ENCODE peak calls at places on chromosomes 12 and 14, in nine cellular contexts. One of them, this sample, is unnamed.

GRCh38 chr12:76927170-76927784 is 48.5 kb upstream of the CSRP2 start:
- DNase-seq in psoas muscle: no peak
- DNase-seq in CD8-positive, alpha-beta T cell: no peak
- DNase-seq in neural crest cell: peak
- DNase-seq in GM10248: peak
- DNase-seq in upper lobe of right lung: no peak
- DNase-seq in MCF 10A: peak
- DNase-seq in PC-3: peak
- DNase-seq in endothelial cell: peak
- DNase-seq in this sample: no peak

GRCh38 chr12:68785358-68785757 is 22.6 kb upstream of the MDM2 start:
- DNase-seq in GM10248: no peak
- DNase-seq in endothelial cell: no peak
- DNase-seq in psoas muscle: no peak
- DNase-seq in CD8-positive, alpha-beta T cell: no peak
- DNase-seq in MCF 10A: no peak
- DNase-seq in upper lobe of right lung: no peak
- DNase-seq in PC-3: peak
- DNase-seq in neural crest cell: no peak
- DNase-seq in this sample: no peak

GRCh38 chr14:34012978-34013713 is 62.3 kb upstream of the EGLN3 start:
- DNase-seq in CD8-positive, alpha-beta T cell: no peak
- DNase-seq in psoas muscle: no peak
- DNase-seq in PC-3: no peak
- DNase-seq in GM10248: peak
- DNase-seq in neural crest cell: no peak
- DNase-seq in MCF 10A: no peak
- DNase-seq in endothelial cell: no peak
- DNase-seq in upper lobe of right lung: no peak
- DNase-seq in this sample: no peak

GRCh38 chr12:85279449-85280137 is 427 bp upstream of the ALX1 start:
- DNase-seq in GM10248: peak
- DNase-seq in CD8-positive, alpha-beta T cell: no peak
- DNase-seq in PC-3: no peak
- DNase-seq in MCF 10A: no peak
- DNase-seq in neural crest cell: no peak
- DNase-seq in upper lobe of right lung: no peak
- DNase-seq in endothelial cell: peak
- DNase-seq in psoas muscle: peak
- DNase-seq in this sample: no peak

GRCh38 chr12:13074396-13075113 is 28.9 kb downstream of the GSG1 start:
- DNase-seq in MCF 10A: no peak
- DNase-seq in psoas muscle: no peak
- DNase-seq in CD8-positive, alpha-beta T cell: no peak
- DNase-seq in GM10248: no peak
- DNase-seq in neural crest cell: no peak
- DNase-seq in upper lobe of right lung: no peak
- DNase-seq in endothelial cell: no peak
- DNase-seq in PC-3: no peak
- DNase-seq in this sample: no peak

GRCh38 chr12:55068416-55069010 is 48.7 kb downstream of the NEUROD4 start:
- DNase-seq in neural crest cell: peak
- DNase-seq in endothelial cell: peak
- DNase-seq in PC-3: peak
- DNase-seq in psoas muscle: no peak
- DNase-seq in CD8-positive, alpha-beta T cell: no peak
- DNase-seq in GM10248: peak
- DNase-seq in MCF 10A: peak
- DNase-seq in upper lobe of right lung: no peak
- DNase-seq in this sample: peak

GRCh38 chr14:81269100-81269978 is 48.6 kb upstream of the GTF2A1 start:
- DNase-seq in upper lobe of right lung: no peak
- DNase-seq in neural crest cell: peak
- DNase-seq in GM10248: peak
- DNase-seq in PC-3: peak
- DNase-seq in endothelial cell: peak
- DNase-seq in CD8-positive, alpha-beta T cell: no peak
- DNase-seq in MCF 10A: peak
- DNase-seq in psoas muscle: no peak
- DNase-seq in this sample: peak

GRCh38 chr14:71363961-71364360 is 456.7 kb downstream of the PCNX1 start:
- DNase-seq in GM10248: no peak
- DNase-seq in neural crest cell: no peak
- DNase-seq in MCF 10A: no peak
- DNase-seq in psoas muscle: no peak
- DNase-seq in endothelial cell: no peak
- DNase-seq in CD8-positive, alpha-beta T cell: no peak
- DNase-seq in upper lobe of right lung: no peak
- DNase-seq in PC-3: no peak
- DNase-seq in this sample: no peak

GRCh38 chr12:30953946-30954766 is 27.6 kb downstream of the TSPAN11 start:
- DNase-seq in MCF 10A: no peak
- DNase-seq in GM10248: no peak
- DNase-seq in CD8-positive, alpha-beta T cell: no peak
- DNase-seq in psoas muscle: no peak
- DNase-seq in PC-3: peak
- DNase-seq in upper lobe of right lung: no peak
- DNase-seq in neural crest cell: no peak
- DNase-seq in endothelial cell: no peak
- DNase-seq in this sample: no peak

GRCh38 chr12:64724201-64724745 is 34.9 kb downstream of the GNS start:
- DNase-seq in PC-3: no peak
- DNase-seq in MCF 10A: peak
- DNase-seq in neural crest cell: no peak
- DNase-seq in GM10248: no peak
- DNase-seq in upper lobe of right lung: no peak
- DNase-seq in endothelial cell: no peak
- DNase-seq in CD8-positive, alpha-beta T cell: no peak
- DNase-seq in psoas muscle: no peak
- DNase-seq in this sample: no peak

GRCh38 chr14:20657216-20658211 is 16.0 kb upstream of the OR6S1 start:
- DNase-seq in GM10248: no peak
- DNase-seq in psoas muscle: no peak
- DNase-seq in neural crest cell: no peak
- DNase-seq in PC-3: peak
- DNase-seq in CD8-positive, alpha-beta T cell: no peak
- DNase-seq in endothelial cell: peak
- DNase-seq in upper lobe of right lung: no peak
- DNase-seq in MCF 10A: peak
- DNase-seq in this sample: no peak
- TF ChIP-seq CTCF in GM10248: no peak
- TF ChIP-seq CTCF in psoas muscle: no peak
- TF ChIP-seq CTCF in neural crest cell: no peak
- TF ChIP-seq CTCF in PC-3: peak
- TF ChIP-seq CTCF in CD8-positive, alpha-beta T cell: no peak
- TF ChIP-seq CTCF in endothelial cell: no peak
- TF ChIP-seq CTCF in upper lobe of right lung: peak
- TF ChIP-seq CTCF in MCF 10A: peak
- TF ChIP-seq CTCF in this sample: no peak

DNA sequence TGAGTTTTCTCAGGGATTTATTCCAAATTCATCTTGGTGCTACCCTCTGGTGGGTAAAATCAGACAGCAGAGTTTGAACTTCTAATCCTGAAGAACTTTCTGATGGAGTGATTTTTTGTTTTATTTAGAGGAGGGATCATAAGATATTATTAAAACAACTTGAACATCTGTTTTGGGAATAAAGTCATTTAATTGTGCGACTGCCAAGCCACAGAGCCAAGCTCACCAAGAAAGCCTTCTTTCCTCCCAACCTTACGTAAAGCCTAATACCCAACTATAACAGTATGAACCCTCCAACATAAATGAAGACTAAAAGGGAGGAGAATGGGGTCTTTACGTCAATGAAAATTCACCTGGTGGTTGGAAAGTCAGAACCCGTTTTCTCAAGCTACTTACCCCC is 205.5 kb upstream of the IGF1 start:
- DNase-seq in neural crest cell: no peak
- DNase-seq in endothelial cell: no peak
- DNase-seq in CD8-positive, alpha-beta T cell: no peak
- DNase-seq in psoas muscle: no peak
- DNase-seq in MCF 10A: no peak
- DNase-seq in GM10248: no peak
- DNase-seq in upper lobe of right lung: no peak
- DNase-seq in PC-3: no peak
- DNase-seq in this sample: no peak
- TF ChIP-seq CTCF in neural crest cell: no peak
- TF ChIP-seq CTCF in endothelial cell: no peak
- TF ChIP-seq CTCF in CD8-positive, alpha-beta T cell: no peak
- TF ChIP-seq CTCF in psoas muscle: no peak
- TF ChIP-seq CTCF in MCF 10A: no peak
- TF ChIP-seq CTCF in GM10248: no peak
- TF ChIP-seq CTCF in upper lobe of right lung: no peak
- TF ChIP-seq CTCF in PC-3: no peak
- TF ChIP-seq CTCF in this sample: no peak

GRCh38 chr12:5512585-5512970 is 80.7 kb downstream of the NTF3 start:
- DNase-seq in CD8-positive, alpha-beta T cell: no peak
- DNase-seq in endothelial cell: no peak
- DNase-seq in GM10248: no peak
- DNase-seq in upper lobe of right lung: no peak
- DNase-seq in MCF 10A: no peak
- DNase-seq in psoas muscle: no peak
- DNase-seq in neural crest cell: no peak
- DNase-seq in PC-3: no peak
- DNase-seq in this sample: no peak
- TF ChIP-seq CTCF in CD8-positive, alpha-beta T cell: no peak
- TF ChIP-seq CTCF in endothelial cell: no peak
- TF ChIP-seq CTCF in GM10248: no peak
- TF ChIP-seq CTCF in upper lobe of right lung: no peak
- TF ChIP-seq CTCF in MCF 10A: no peak
- TF ChIP-seq CTCF in psoas muscle: no peak
- TF ChIP-seq CTCF in neural crest cell: no peak
- TF ChIP-seq CTCF in PC-3: no peak
- TF ChIP-seq CTCF in this sample: no peak

DNA sequence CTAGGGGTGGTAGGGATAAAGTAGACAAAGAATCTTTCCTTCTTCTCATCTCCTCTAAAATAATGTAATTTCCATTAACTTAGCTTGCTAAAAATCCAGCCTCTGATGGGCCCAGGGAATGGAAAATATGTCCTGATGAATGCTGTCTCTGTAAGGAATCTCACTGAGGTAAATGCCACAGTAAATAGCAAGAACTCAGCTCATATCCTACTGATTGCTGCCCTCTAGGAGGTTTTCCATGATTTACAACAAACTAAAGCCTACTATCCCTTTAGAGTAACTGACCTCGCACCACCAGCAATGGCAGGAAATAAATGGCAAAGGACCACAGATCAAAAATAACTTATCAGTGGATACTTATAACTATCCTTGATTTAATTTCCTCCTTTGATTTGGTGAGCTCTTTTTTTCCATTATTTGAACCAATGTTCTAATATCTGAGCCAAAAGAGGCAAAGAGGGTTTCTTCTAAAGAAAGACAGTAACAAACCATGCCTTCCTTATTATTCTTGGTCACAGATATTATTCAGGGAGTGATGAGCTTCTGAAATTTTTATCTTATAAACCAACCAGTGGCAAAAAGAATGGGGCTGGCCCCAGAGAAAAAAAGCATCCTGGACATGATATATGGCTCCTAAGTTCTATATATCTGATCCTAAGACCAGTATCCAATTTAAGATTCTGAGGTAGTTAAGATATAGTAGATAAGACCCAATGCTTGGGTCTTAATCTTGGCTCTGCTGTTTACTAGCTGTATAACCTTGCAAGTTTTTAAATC is 43.7 kb downstream of the SENP1 start:
- DNase-seq in upper lobe of right lung: no peak
- DNase-seq in endothelial cell: no peak
- DNase-seq in neural crest cell: no peak
- DNase-seq in psoas muscle: no peak
- DNase-seq in CD8-positive, alpha-beta T cell: no peak
- DNase-seq in MCF 10A: no peak
- DNase-seq in GM10248: no peak
- DNase-seq in PC-3: peak
- DNase-seq in this sample: no peak
- TF ChIP-seq CTCF in upper lobe of right lung: no peak
- TF ChIP-seq CTCF in endothelial cell: no peak
- TF ChIP-seq CTCF in neural crest cell: peak
- TF ChIP-seq CTCF in psoas muscle: no peak
- TF ChIP-seq CTCF in CD8-positive, alpha-beta T cell: no peak
- TF ChIP-seq CTCF in MCF 10A: no peak
- TF ChIP-seq CTCF in GM10248: no peak
- TF ChIP-seq CTCF in PC-3: peak
- TF ChIP-seq CTCF in this sample: peak

GRCh38 chr12:21453312-21453852 is 15.9 kb downstream of the PYROXD1 start:
- DNase-seq in MCF 10A: no peak
- DNase-seq in upper lobe of right lung: no peak
- DNase-seq in psoas muscle: no peak
- DNase-seq in CD8-positive, alpha-beta T cell: no peak
- DNase-seq in neural crest cell: no peak
- DNase-seq in PC-3: no peak
- DNase-seq in GM10248: peak
- DNase-seq in endothelial cell: no peak
- DNase-seq in this sample: no peak
- TF ChIP-seq CTCF in MCF 10A: no peak
- TF ChIP-seq CTCF in upper lobe of right lung: no peak
- TF ChIP-seq CTCF in psoas muscle: no peak
- TF ChIP-seq CTCF in CD8-positive, alpha-beta T cell: no peak
- TF ChIP-seq CTCF in neural crest cell: no peak
- TF ChIP-seq CTCF in PC-3: no peak
- TF ChIP-seq CTCF in GM10248: no peak
- TF ChIP-seq CTCF in endothelial cell: no peak
- TF ChIP-seq CTCF in this sample: no peak

DNA sequence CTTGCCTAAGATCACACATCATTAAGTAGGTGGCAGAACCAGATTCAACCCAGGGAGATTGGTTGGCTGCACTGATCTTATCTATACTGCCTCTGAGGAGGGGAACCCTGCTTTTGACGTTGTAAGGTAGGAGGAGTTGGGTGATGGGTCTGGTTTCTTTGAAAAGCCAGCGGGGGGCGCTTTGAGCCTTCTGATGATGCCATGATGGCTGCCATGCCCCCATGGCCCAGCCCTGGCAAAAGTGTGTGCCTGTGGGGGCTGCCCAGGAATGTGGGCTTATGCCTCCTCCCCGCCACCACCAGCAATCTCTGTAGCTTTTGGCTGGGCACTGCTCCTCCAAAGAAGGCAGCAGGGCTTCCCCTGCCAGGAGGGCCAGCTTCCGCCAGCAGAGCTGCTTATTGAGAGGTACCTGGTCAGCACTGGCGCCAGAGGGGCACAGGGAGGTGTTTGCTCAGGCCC is 224.3 kb downstream of the SLC41A2 start:
- DNase-seq in psoas muscle: no peak
- DNase-seq in MCF 10A: peak
- DNase-seq in PC-3: peak
- DNase-seq in endothelial cell: peak
- DNase-seq in upper lobe of right lung: peak
- DNase-seq in GM10248: peak
- DNase-seq in neural crest cell: no peak
- DNase-seq in CD8-positive, alpha-beta T cell: no peak
- DNase-seq in this sample: no peak
- TF ChIP-seq CTCF in psoas muscle: no peak
- TF ChIP-seq CTCF in MCF 10A: no peak
- TF ChIP-seq CTCF in PC-3: peak
- TF ChIP-seq CTCF in endothelial cell: no peak
- TF ChIP-seq CTCF in upper lobe of right lung: peak
- TF ChIP-seq CTCF in GM10248: peak
- TF ChIP-seq CTCF in neural crest cell: no peak
- TF ChIP-seq CTCF in CD8-positive, alpha-beta T cell: no peak
- TF ChIP-seq CTCF in this sample: peak

GRCh38 chr12:21962821-21963220 is 21.6 kb upstream of the ABCC9 start:
- DNase-seq in upper lobe of right lung: no peak
- DNase-seq in psoas muscle: no peak
- DNase-seq in neural crest cell: no peak
- DNase-seq in MCF 10A: no peak
- DNase-seq in CD8-positive, alpha-beta T cell: no peak
- DNase-seq in GM10248: no peak
- DNase-seq in endothelial cell: no peak
- DNase-seq in PC-3: no peak
- DNase-seq in this sample: no peak
- TF ChIP-seq CTCF in upper lobe of right lung: no peak
- TF ChIP-seq CTCF in psoas muscle: no peak
- TF ChIP-seq CTCF in neural crest cell: peak
- TF ChIP-seq CTCF in MCF 10A: peak
- TF ChIP-seq CTCF in CD8-positive, alpha-beta T cell: no peak
- TF ChIP-seq CTCF in GM10248: no peak
- TF ChIP-seq CTCF in endothelial cell: no peak
- TF ChIP-seq CTCF in PC-3: no peak
- TF ChIP-seq CTCF in this sample: no peak